ENCODE peak calls at places on chromosomes 2 and 18, in nine cellular contexts. V is stimulated activated CD4-positive, alpha-beta T cell treated with anti-CD3 and anti-CD28 coated beads, Interleukin-1b, Interleukin-23, amount 100 ng/mL, for 48 hours; R is astrocyte of the spinal cord; T is AG10803; H is T-helper 2 cell; Y is HFFc6; O is body of pancreas; E is uterus; G is activated naive CD8-positive, alpha-beta T cell treated with anti-CD3 and anti-CD28 coated beads for 36 hours. L is an unnamed sample.

GRCh38 chr2:222418734-222419133 is 5.6 kb upstream of the SGPP2 start:
- DNase-seq in T (no peak), Y (no peak), H (no peak), V (no peak), R (no peak), G (no peak), O (no peak), E (no peak), L (no peak)

GRCh38 chr18:11885278-11885991 is 22.7 kb downstream of the MPPE1 start:
- DNase-seq in V (no peak), G (no peak), H (no peak), R (no peak), O (no peak), Y (no peak), E (no peak), T (no peak), L (no peak)

GRCh38 chr2:204180671-204181070 is 244.1 kb downstream of the ICOS start:
- DNase-seq in T (no peak), Y (no peak), V (no peak), G (no peak), E (no peak), R (no peak), H (no peak), O (no peak), L (no peak)

GRCh38 chr2:84640386-84640785 is 124.1 kb downstream of the DNAH6 start:
- DNase-seq in G (no peak), H (no peak), R (no peak), Y (no peak), V (no peak), E (no peak), T (no peak), O (no peak), L (peak)

GRCh38 chr2:220269421-220269820 is 642.0 kb downstream of the SLC4A3 start:
- DNase-seq in G (no peak), V (no peak), T (no peak), O (no peak), E (no peak), H (no peak), R (no peak), Y (no peak), L (no peak)

GRCh38 chr18:7590800-7591560 is 23.9 kb downstream of the PTPRM start:
- DNase-seq in H (no peak), G (no peak), Y (peak), O (no peak), E (no peak), V (no peak), R (no peak), T (peak), L (no peak)

GRCh38 chr2:196987298-196987653 is 60.8 kb upstream of the PGAP1 start:
- DNase-seq in E (no peak), O (no peak), R (no peak), H (no peak), T (no peak), Y (peak), G (no peak), V (no peak), L (no peak)

GRCh38 chr2:8536686-8537571 is 144.9 kb upstream of the ID2 start:
- DNase-seq in E (peak), Y (no peak), T (peak), H (no peak), R (no peak), G (no peak), V (no peak), O (no peak), L (no peak)

GRCh38 chr2:203326355-203326754 is 1.8 kb upstream of the ABI2 start:
- DNase-seq in O (no peak), Y (no peak), V (no peak), H (peak), G (no peak), R (no peak), T (no peak), E (no peak), L (no peak)

GRCh38 chr2:160399880-160400279 is 93.7 kb downstream of the RBMS1 start:
- DNase-seq in T (no peak), E (no peak), G (no peak), H (no peak), O (no peak), R (no peak), V (no peak), Y (no peak), L (no peak)

GRCh38 chr2:144430722-144431163 is 89.2 kb downstream of the ZEB2 start:
- DNase-seq in R (peak), O (no peak), Y (no peak), V (no peak), T (peak), G (no peak), E (peak), H (peak), L (no peak)

GRCh38 chr2:29084561-29084960 is 10.2 kb upstream of the PCARE start:
- DNase-seq in V (no peak), O (no peak), H (no peak), T (no peak), Y (no peak), R (no peak), G (no peak), E (no peak), L (no peak)

GRCh38 chr2:75465317-75465998 is 95.3 kb downstream of the EVA1A start:
- DNase-seq in H (no peak), V (no peak), R (peak), O (no peak), T (peak), E (no peak), Y (peak), G (no peak), L (peak)

GRCh38 chr2:7034313-7034712 is 117.1 kb downstream of the RNF144A start:
- DNase-seq in T (no peak), G (no peak), Y (no peak), E (no peak), O (peak), V (no peak), H (no peak), R (peak), L (peak)

GRCh38 chr2:42289222-42289621 is 71.8 kb downstream of the COX7A2L start:
- DNase-seq in H (peak), V (no peak), E (no peak), G (no peak), R (no peak), Y (no peak), O (no peak), T (no peak), L (no peak)

GRCh38 chr2:169013628-169014026 is 17.5 kb downstream of the ABCB11 start:
- DNase-seq in G (no peak), O (no peak), V (no peak), E (no peak), R (no peak), Y (no peak), H (no peak), T (no peak), L (no peak)

GRCh38 chr18:59502222-59502898 is 143.3 kb upstream of the LMAN1 start:
- DNase-seq in V (no peak), T (peak), E (peak), G (no peak), O (no peak), R (peak), H (no peak), Y (peak), L (no peak)

GRCh38 chr2:240420206-240420899 is 15.1 kb upstream of the GPC1 start:
- DNase-seq in E (no peak), Y (no peak), R (no peak), V (no peak), H (no peak), T (no peak), G (no peak), O (peak), L (no peak)

GRCh38 chr2:240623531-240624010 is 1.7 kb upstream of the GPR35 start:
- DNase-seq in E (no peak), H (no peak), R (no peak), G (peak), V (no peak), Y (no peak), T (no peak), O (no peak), L (no peak)

GRCh38 chr2:38620282-38620977 is 17.7 kb upstream of the HNRNPLL start:
- DNase-seq in T (peak), V (no peak), Y (no peak), O (peak), R (peak), E (no peak), G (no peak), H (no peak), L (no peak)